ENCODE peak calls at places on chromosomes 3 and 15, in five cellular contexts. K, P, I, Y and T are unnamed samples.

GRCh38 chr3:61218508-61218907 is 32.7 kb downstream of the FHIT start:
- DNase-seq in Y (no peak), K (no peak), I (no peak), P (no peak), T (no peak)

GRCh38 chr15:69557340-69558137 is 104.9 kb downstream of the RPLP1 start:
- DNase-seq in Y (no peak), K (peak), P (no peak), I (peak), T (peak)

GRCh38 chr15:88752956-88753355 is 50.3 kb upstream of the ACAN start:
- DNase-seq in Y (no peak), P (no peak), K (no peak), I (no peak), T (no peak)

GRCh38 chr3:193483988-193484539 is 70.6 kb downstream of the ATP13A4 start:
- DNase-seq in P (no peak), K (no peak), I (no peak), Y (no peak), T (no peak)

GRCh38 chr15:43127752-43128151 is 5.6 kb upstream of the TMEM62 start:
- DNase-seq in P (no peak), K (no peak), Y (no peak), I (peak), T (no peak)

GRCh38 chr15:90585863-90586262 is 56.1 kb downstream of the CRTC3 start:
- DNase-seq in Y (no peak), K (peak), P (no peak), I (no peak), T (peak)

GRCh38 chr15:57376695-57377477 is 581 bp downstream of the CGNL1 start:
- DNase-seq in Y (peak), K (peak), P (no peak), I (no peak), T (no peak)

GRCh38 chr15:33194704-33195261 is at the start of gene FMN1:
- DNase-seq in Y (peak), I (peak), K (peak), P (peak), T (peak)

GRCh38 chr3:194082596-194083220 is 53.2 kb upstream of the HES1 start:
- DNase-seq in I (no peak), K (peak), Y (no peak), P (no peak), T (no peak)

GRCh38 chr15:37046876-37047614 is 53.3 kb downstream of the MEIS2 start:
- DNase-seq in P (peak), I (peak), Y (no peak), K (peak), T (peak)

GRCh38 chr15:75063889-75064288 is 40.5 kb downstream of the PPCDC start:
- DNase-seq in I (no peak), Y (no peak), K (no peak), P (no peak), T (no peak)

GRCh38 chr3:99324854-99325253 is 313.5 kb upstream of the COL8A1 start:
- DNase-seq in I (peak), K (no peak), P (no peak), Y (no peak), T (no peak)

GRCh38 chr15:37837276-37837675 is 97.2 kb upstream of the TMCO5A start:
- DNase-seq in P (no peak), I (no peak), K (peak), Y (no peak), T (peak)

GRCh38 chr3:169342652-169343051 is 320.9 kb downstream of the MECOM start:
- DNase-seq in I (no peak), Y (no peak), P (no peak), K (no peak), T (no peak)

GRCh38 chr15:88704791-88705768 is 66.3 kb downstream of the ISG20 start:
- DNase-seq in I (no peak), P (no peak), Y (peak), K (peak), T (no peak)

GRCh38 chr3:133490468-133491351 is 82.8 kb upstream of the CDV3 start:
- DNase-seq in Y (no peak), I (no peak), P (no peak), K (no peak), T (no peak)

GRCh38 chr3:44861412-44862220 is at the start of gene TMEM42:
- DNase-seq in P (peak), I (peak), K (peak), Y (peak), T (peak)

GRCh38 chr3:44867421-44868111 is 5.9 kb downstream of the TMEM42 start:
- DNase-seq in K (no peak), Y (no peak), P (no peak), I (no peak), T (no peak)

GRCh38 chr3:44870375-44871061 is 3.9 kb upstream of the TGM4 start:
- DNase-seq in K (no peak), I (no peak), P (no peak), Y (no peak), T (no peak)

GRCh38 chr3:44862221-44862637 is 517 bp downstream of the TMEM42 start:
- DNase-seq in Y (no peak), K (peak), P (no peak), I (no peak), T (peak)

GRCh38 chr3:44865272-44866005 is 3.7 kb downstream of the TMEM42 start:
- DNase-seq in Y (no peak), P (no peak), K (no peak), I (no peak), T (no peak)
- H3K4me3 ChIP-seq in Y (no peak), P (no peak), K (no peak), I (no peak), T (no peak)

GRCh38 chr3:72081456-72081855 is 296.5 kb upstream of the PROK2 start:
- DNase-seq in P (no peak), K (no peak), Y (no peak), I (no peak), T (no peak)

GRCh38 chr3:72080800-72081199 is 295.9 kb upstream of the PROK2 start:
- DNase-seq in P (no peak), Y (no peak), I (no peak), K (no peak), T (no peak)

GRCh38 chr3:72080101-72080500 is 295.2 kb upstream of the PROK2 start:
- DNase-seq in I (no peak), Y (no peak), P (no peak), K (no peak), T (no peak)

GRCh38 chr3:72082776-72083477 is 298.0 kb upstream of the PROK2 start:
- DNase-seq in I (no peak), P (no peak), Y (no peak), K (no peak), T (no peak)

GRCh38 chr3:72082121-72082715 is 297.3 kb upstream of the PROK2 start:
- DNase-seq in P (peak), Y (peak), I (no peak), K (peak), T (no peak)
- H3K4me3 ChIP-seq in P (no peak), Y (no peak), I (no peak), K (no peak), T (no peak)

GRCh38 chr3:128279594-128279880 is 126.3 kb downstream of the EEFSEC start:
- DNase-seq in P (no peak), I (no peak), K (no peak), Y (no peak), T (no peak)
- H3K4me3 ChIP-seq in P (no peak), I (no peak), K (no peak), Y (no peak), T (no peak)

GRCh38 chr3:48088056-48088748 is 72.0 kb upstream of the MAP4 start:
- DNase-seq in I (no peak), Y (no peak), K (no peak), P (no peak), T (peak)

GRCh38 chr3:48092270-48092669 is 76.1 kb upstream of the MAP4 start:
- DNase-seq in K (no peak), I (no peak), P (no peak), Y (no peak), T (no peak)

GRCh38 chr3:48086736-48087470 is 70.7 kb upstream of the MAP4 start:
- DNase-seq in K (peak), I (peak), Y (no peak), P (no peak), T (peak)

GRCh38 chr3:48088749-48089466 is 72.7 kb upstream of the MAP4 start:
- DNase-seq in P (peak), I (peak), K (peak), Y (peak), T (peak)

GRCh38 chr3:48090166-48090939 is 74.1 kb upstream of the MAP4 start:
- DNase-seq in Y (no peak), I (no peak), K (no peak), P (no peak), T (no peak)
- H3K4me3 ChIP-seq in Y (no peak), I (peak), K (no peak), P (peak), T (no peak)

DNA sequence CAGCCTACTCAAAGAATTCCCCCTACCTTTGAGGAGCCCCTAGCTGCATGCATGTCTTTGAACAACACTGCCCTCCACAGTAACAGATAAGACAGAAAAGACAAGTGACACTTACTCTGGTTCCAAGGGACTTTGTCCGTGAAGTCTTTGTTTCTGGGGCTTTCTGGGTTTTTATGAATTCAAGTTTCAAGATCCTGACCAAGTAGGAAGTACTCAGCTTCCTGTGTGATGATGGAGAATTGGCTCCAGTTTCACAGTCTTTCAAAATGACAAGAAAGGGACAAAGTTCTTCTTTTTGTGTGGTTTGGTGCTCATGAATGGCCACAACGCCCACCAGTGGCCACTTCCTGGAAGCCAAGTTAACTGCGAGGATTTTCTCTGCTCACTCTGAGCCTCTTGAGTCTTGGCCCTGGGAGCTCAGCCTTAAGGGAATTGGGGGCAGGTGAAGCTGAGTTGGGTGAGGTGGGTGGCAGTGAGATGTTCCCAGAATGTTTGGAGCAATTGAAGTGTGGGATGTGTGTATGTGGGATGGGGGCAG is at the start of gene CCR1:
- DNase-seq in K (peak), Y (no peak), P (peak), I (peak), T (peak)
- H3K4me3 ChIP-seq in K (no peak), Y (no peak), P (no peak), I (no peak), T (no peak)

GRCh38 chr3:188861847-188862740 is 309.7 kb upstream of the TPRG1 start:
- DNase-seq in Y (no peak), K (peak), P (no peak), I (no peak), T (peak)
- H3K4me3 ChIP-seq in Y (no peak), K (no peak), P (no peak), I (no peak), T (no peak)

GRCh38 chr3:122576174-122576940 is 1.1 kb upstream of the PARP15 start:
- DNase-seq in Y (no peak), P (no peak), K (peak), I (no peak), T (no peak)

GRCh38 chr3:122577409-122578028 is at the start of gene PARP15:
- DNase-seq in I (no peak), Y (no peak), K (no peak), P (no peak), T (no peak)

GRCh38 chr3:122581622-122582021 is 4.2 kb downstream of the PARP15 start:
- DNase-seq in P (no peak), K (no peak), Y (no peak), I (no peak), T (no peak)

GRCh38 chr3:122582390-122582789 is 4.9 kb downstream of the PARP15 start:
- DNase-seq in K (no peak), Y (no peak), I (no peak), P (no peak), T (no peak)

DNA sequence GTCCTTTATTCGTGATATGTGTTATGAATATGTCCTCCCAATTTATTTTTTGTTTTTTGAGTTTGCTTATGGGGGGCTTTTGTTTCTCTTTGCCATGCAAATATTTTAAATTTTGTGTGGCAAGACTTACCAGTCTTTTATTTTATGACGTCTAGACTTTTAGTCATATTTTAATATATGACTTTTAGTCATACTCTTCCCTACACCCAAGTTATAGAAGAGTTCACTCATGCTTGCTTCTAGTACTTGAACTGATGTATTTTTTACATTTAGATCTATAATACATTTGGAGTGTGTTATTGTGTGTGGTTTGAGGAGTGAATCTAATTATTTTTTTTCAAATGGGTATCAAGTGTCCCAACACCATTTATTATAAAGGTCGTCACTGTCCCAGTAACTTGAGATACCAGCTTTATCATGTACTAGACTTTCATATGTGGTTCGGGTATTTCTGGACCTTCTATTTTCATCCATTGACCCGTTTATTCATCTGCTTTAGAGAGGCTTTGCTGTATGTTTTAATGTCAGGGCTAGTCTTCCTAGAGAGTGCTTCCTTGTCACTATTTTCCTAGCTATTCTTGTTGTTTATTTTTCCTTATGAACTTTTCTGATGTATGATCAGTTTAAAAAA is 775 bp downstream of the PARP15 start:
- DNase-seq in Y (no peak), K (no peak), P (no peak), I (no peak), T (no peak)
- H3K4me3 ChIP-seq in Y (peak), K (no peak), P (no peak), I (no peak), T (peak)

GRCh38 chr3:57077630-57078365 is 17.3 kb downstream of the SPATA12 start:
- DNase-seq in I (no peak), Y (no peak), K (no peak), P (no peak), T (no peak)
- H3K4me3 ChIP-seq in I (peak), Y (peak), K (peak), P (peak), T (peak)